ENCODE peak calls at places on chromosomes 1 and 21, in nine cellular contexts. F, Q, E, A, G, I, U, K and P are unnamed samples.

GRCh38 chr1:43492816-43493215 is 37.9 kb upstream of the PTPRF start:
- DNase-seq in U (no peak), Q (no peak), K (peak), A (no peak), F (no peak), I (no peak), E (no peak), G (no peak), P (no peak)

GRCh38 chr1:149848811-149849210 is 50.6 kb upstream of the BOLA1 start:
- DNase-seq in K (peak), U (no peak), Q (no peak), G (no peak), E (no peak), A (no peak), F (no peak), I (no peak), P (no peak)

GRCh38 chr1:20538760-20539551 is 13.4 kb upstream of the FAM43B start:
- DNase-seq in E (no peak), A (no peak), G (no peak), K (no peak), F (no peak), U (no peak), Q (no peak), I (no peak), P (no peak)

GRCh38 chr1:153485880-153486279 is 25.4 kb upstream of the S100A7 start:
- DNase-seq in K (no peak), E (no peak), I (no peak), Q (no peak), A (peak), F (no peak), G (no peak), U (no peak), P (no peak)

GRCh38 chr1:30908886-30909777 is 574 bp upstream of the SDC3 start:
- DNase-seq in F (no peak), K (no peak), I (no peak), U (peak), A (peak), Q (no peak), E (no peak), G (no peak), P (no peak)

GRCh38 chr1:23562138-23562819 is 3.0 kb upstream of the ID3 start:
- DNase-seq in Q (peak), E (peak), I (no peak), K (peak), F (peak), U (peak), G (peak), A (peak), P (peak)

GRCh38 chr1:17671314-17671705 is 83.8 kb upstream of the ACTL8 start:
- DNase-seq in G (no peak), F (no peak), A (no peak), E (no peak), I (no peak), U (no peak), K (no peak), Q (no peak), P (no peak)

GRCh38 chr1:231991231-231991630 is 364.6 kb downstream of the DISC1 start:
- DNase-seq in F (no peak), Q (no peak), I (no peak), A (no peak), E (no peak), G (no peak), U (no peak), K (no peak), P (no peak)

GRCh38 chr1:14817223-14818170 is 219.0 kb downstream of the KAZN start:
- DNase-seq in I (no peak), K (no peak), U (no peak), F (no peak), G (no peak), Q (no peak), A (no peak), E (no peak), P (no peak)

GRCh38 chr1:245939756-245940345 is 567.2 kb downstream of the SMYD3 start:
- DNase-seq in E (no peak), K (no peak), U (no peak), A (no peak), G (no peak), I (no peak), F (no peak), Q (no peak), P (no peak)

GRCh38 chr1:245687636-245688535 is 533.1 kb downstream of the KIF26B start:
- DNase-seq in Q (no peak), F (no peak), G (no peak), I (no peak), E (no peak), K (no peak), U (no peak), A (no peak), P (no peak)

GRCh38 chr1:170410391-170411146 is 121.4 kb upstream of the GORAB start:
- DNase-seq in A (peak), F (no peak), I (no peak), K (no peak), G (no peak), E (no peak), U (no peak), Q (no peak), P (no peak)

GRCh38 chr1:59022199-59022598 is 238.4 kb upstream of the JUN start:
- DNase-seq in G (no peak), K (no peak), Q (no peak), A (no peak), I (no peak), E (no peak), U (no peak), F (no peak), P (no peak)

GRCh38 chr1:151816964-151817730 is 11.9 kb upstream of the LINGO4 start:
- DNase-seq in Q (no peak), E (no peak), G (no peak), K (no peak), U (no peak), I (no peak), A (no peak), F (no peak), P (no peak)

GRCh38 chr1:99180343-99180808 is 83.9 kb upstream of the PLPPR4 start:
- DNase-seq in E (peak), I (no peak), A (peak), U (peak), G (peak), F (peak), K (peak), Q (peak), P (peak)

GRCh38 chr1:91026777-91027176 is 4.9 kb upstream of the ZNF644 start:
- DNase-seq in A (no peak), F (no peak), K (no peak), G (no peak), U (no peak), Q (no peak), E (no peak), I (no peak), P (no peak)

GRCh38 chr1:63046539-63046938 is 262.6 kb downstream of the ATG4C start:
- DNase-seq in E (no peak), F (no peak), U (no peak), Q (no peak), I (no peak), G (no peak), A (no peak), K (no peak), P (no peak)

GRCh38 chr1:48876221-48876785 is 99.6 kb upstream of the BEND5 start:
- DNase-seq in Q (no peak), F (no peak), K (no peak), U (no peak), I (no peak), A (no peak), G (no peak), E (no peak), P (no peak)

GRCh38 chr1:193060938-193061337 is 1.5 kb downstream of the RO60 start:
- DNase-seq in I (no peak), K (no peak), U (no peak), F (no peak), G (no peak), Q (no peak), E (no peak), A (no peak), P (no peak)

GRCh38 chr1:171286032-171286705 is 27.8 kb upstream of the FMO4 start:
- DNase-seq in A (no peak), G (no peak), Q (no peak), F (no peak), E (no peak), K (no peak), I (no peak), U (no peak), P (peak)

GRCh38 chr1:216961516-216961915 is 238.3 kb upstream of the ESRRG start:
- DNase-seq in Q (no peak), E (no peak), K (no peak), I (no peak), F (no peak), A (no peak), U (no peak), G (no peak), P (no peak)

GRCh38 chr1:159854101-159854692 is 8.3 kb downstream of the VSIG8 start:
- DNase-seq in K (peak), A (peak), E (peak), I (no peak), F (peak), G (peak), U (peak), Q (peak), P (peak)

GRCh38 chr1:66090863-66091457 is 298.3 kb downstream of the PDE4B start:
- DNase-seq in F (no peak), K (no peak), A (no peak), E (no peak), I (no peak), G (no peak), Q (no peak), U (no peak), P (no peak)

GRCh38 chr1:52635321-52636089 is 2.5 kb downstream of the SHISAL2A start:
- DNase-seq in A (no peak), E (no peak), U (no peak), G (no peak), I (no peak), F (no peak), K (no peak), Q (no peak), P (no peak)

GRCh38 chr1:213678348-213678747 is 309.4 kb upstream of the PROX1 start:
- DNase-seq in G (no peak), K (no peak), I (no peak), Q (no peak), E (no peak), A (no peak), F (no peak), U (no peak), P (no peak)

GRCh38 chr1:113617438-113618141 is 141.7 kb downstream of the PHTF1 start:
- DNase-seq in Q (no peak), A (no peak), E (no peak), F (no peak), I (no peak), U (no peak), K (no peak), G (no peak), P (no peak)

GRCh38 chr21:42775891-42776290 is 103.4 kb downstream of the WDR4 start:
- DNase-seq in Q (no peak), I (no peak), F (no peak), K (no peak), A (no peak), E (no peak), G (no peak), U (no peak), P (no peak)

GRCh38 chr1:56355918-56356317 is 223.4 kb downstream of the PLPP3 start:
- DNase-seq in Q (no peak), K (no peak), E (no peak), A (no peak), F (no peak), I (no peak), U (no peak), G (no peak), P (no peak)

GRCh38 chr1:12173631-12174121 is 6.9 kb downstream of the TNFRSF1B start:
- DNase-seq in K (no peak), G (peak), U (no peak), A (peak), I (no peak), Q (peak), F (peak), E (peak), P (no peak)

GRCh38 chr1:184002071-184002470 is 35.5 kb downstream of the COLGALT2 start:
- DNase-seq in F (peak), G (peak), U (no peak), Q (no peak), A (no peak), K (no peak), E (peak), I (no peak), P (peak)

GRCh38 chr21:14545906-14546480 is at the start of gene SAMSN1:
- DNase-seq in G (peak), U (no peak), I (no peak), A (no peak), E (peak), F (no peak), K (no peak), Q (peak), P (no peak)

GRCh38 chr1:12518956-12519707 is 98.9 kb downstream of the DHRS3 start:
- DNase-seq in Q (peak), F (peak), A (peak), U (peak), K (peak), I (no peak), G (no peak), E (no peak), P (no peak)

GRCh38 chr1:231170875-231171274 is 9.0 kb downstream of the TRIM67 start:
- DNase-seq in F (no peak), I (no peak), U (no peak), A (no peak), G (no peak), Q (no peak), K (no peak), E (no peak), P (no peak)

GRCh38 chr21:42209801-42210479 is 9.0 kb upstream of the ABCG1 start:
- DNase-seq in F (no peak), G (no peak), A (no peak), I (no peak), Q (no peak), U (no peak), E (no peak), K (no peak), P (no peak)

GRCh38 chr1:171919891-171920887 is 78.9 kb downstream of the DNM3 start:
- DNase-seq in Q (no peak), I (no peak), G (no peak), U (no peak), E (no peak), K (no peak), A (no peak), F (no peak), P (no peak)

GRCh38 chr1:117128323-117129079 is 7.0 kb upstream of the TRIM45 start:
- DNase-seq in K (no peak), G (no peak), A (no peak), E (no peak), F (no peak), I (no peak), Q (no peak), U (no peak), P (peak)

DNA sequence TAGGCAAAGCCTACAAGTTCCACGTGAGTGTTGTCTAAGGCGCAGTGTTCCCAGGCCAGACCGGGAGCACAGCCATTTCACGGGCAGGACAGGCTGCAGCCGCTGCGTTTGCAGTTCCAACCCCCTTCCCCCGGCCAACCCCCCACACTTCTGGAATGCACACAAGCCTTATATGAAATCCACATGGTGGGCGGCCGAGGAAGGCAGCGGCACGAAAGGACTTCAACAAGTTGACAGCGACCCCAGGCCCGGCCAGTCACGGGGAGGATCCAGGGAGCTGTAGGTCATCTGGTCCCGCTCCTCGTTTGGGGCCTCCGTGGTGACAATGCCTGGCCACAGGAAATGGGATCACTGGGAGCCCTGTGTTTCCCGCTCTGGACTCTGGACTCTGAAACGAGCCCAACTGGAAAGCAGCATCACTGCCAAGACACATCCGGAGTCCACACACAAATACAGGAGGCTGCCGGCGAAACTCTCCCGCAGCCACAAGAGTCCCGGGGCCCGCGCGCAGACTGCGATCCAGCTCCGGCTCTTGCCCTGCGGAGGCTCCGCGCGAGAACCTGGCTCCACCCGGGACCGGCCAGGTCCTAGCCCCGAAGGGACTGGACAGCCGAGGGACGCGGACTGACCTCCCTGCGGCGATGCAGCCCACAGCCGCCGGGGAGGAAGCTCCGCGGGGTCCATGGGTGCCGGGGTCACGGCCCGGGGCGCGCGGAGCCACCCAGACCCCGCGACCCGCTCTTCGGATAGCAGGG is 794 bp downstream of the NID1 start:
- DNase-seq in K (peak), Q (peak), A (peak), E (peak), G (peak), F (peak), I (no peak), U (peak), P (peak)
- TF ChIP-seq POLR2A in K (no peak), Q (no peak), A (peak), E (peak), G (no peak), F (no peak), I (no peak), U (peak), P (peak)

DNA sequence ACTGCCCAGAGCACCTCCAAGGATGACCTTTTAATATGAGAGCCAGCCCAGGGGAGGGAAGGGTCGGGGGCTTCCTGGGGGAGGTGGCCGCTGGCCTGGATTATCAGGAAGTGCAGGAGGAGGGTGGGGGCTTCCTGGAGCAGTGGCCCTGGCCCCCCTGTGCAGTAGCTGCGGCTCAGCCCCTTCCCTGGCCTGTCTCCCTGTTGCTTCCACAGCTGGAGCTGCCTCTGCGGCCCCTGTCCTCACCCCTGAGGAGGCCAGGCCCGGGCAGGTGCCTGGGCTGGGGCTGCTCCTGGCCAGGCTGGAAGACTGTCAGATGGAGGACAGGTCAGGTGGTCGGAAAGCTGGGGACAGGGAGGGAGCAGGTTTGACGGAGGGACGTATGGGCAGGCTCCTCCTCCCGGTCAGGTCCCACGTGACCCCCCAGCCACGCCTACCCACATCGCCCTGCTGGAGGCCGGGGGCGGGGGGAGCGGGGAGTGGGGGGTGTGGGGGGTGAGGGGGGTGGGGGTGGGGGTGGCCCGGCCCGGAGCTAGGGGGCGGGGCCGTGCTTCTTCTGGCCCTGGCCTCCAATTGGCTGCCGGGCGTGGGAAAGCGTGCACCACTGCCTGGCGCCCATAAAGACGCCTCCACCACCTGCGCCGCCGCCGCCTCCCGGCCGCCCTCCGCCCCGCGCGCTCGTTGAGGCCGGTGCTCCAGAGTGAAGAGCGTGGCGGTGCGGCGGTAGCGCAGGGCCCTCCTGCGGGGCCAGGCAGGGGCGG is 10.2 kb upstream of the TNFRSF14 start:
- DNase-seq in E (peak), I (peak), G (peak), A (peak), Q (peak), U (no peak), K (peak), F (peak), P (peak)
- TF ChIP-seq POLR2A in E (peak), I (peak), G (no peak), A (no peak), Q (peak), U (no peak), K (peak), F (peak), P (peak)

GRCh38 chr1:205664399-205665108 is 15.8 kb downstream of the SLC45A3 start:
- DNase-seq in U (no peak), G (no peak), Q (peak), F (no peak), K (no peak), A (no peak), I (no peak), E (peak), P (peak)
- TF ChIP-seq POLR2A in U (no peak), G (no peak), Q (no peak), F (no peak), K (no peak), A (no peak), I (no peak), E (no peak), P (no peak)

DNA sequence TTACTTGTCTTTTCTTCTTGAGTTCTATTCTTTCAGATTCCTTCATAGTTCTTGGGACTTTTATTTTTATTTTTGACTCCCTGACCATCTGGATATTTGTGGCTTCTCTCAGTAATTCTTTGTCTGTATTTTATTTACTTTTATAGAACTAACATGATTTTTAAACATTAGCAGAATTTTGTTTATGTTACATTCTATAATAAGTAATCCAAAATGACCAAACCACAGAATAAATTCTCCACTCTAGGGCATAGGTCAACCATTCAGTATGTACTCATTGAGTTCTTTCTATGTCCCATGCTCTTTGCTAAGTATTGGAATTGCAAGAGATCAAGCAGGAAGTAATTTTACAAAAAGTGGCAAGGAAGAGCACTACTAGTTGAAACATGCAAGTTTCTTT is 969.0 kb downstream of the TTLL7 start:
- DNase-seq in E (no peak), K (no peak), A (no peak), Q (no peak), U (no peak), I (no peak), F (no peak), G (no peak), P (no peak)
- TF ChIP-seq POLR2A in E (no peak), K (no peak), A (no peak), Q (no peak), U (no peak), I (no peak), F (no peak), G (no peak), P (no peak)

DNA sequence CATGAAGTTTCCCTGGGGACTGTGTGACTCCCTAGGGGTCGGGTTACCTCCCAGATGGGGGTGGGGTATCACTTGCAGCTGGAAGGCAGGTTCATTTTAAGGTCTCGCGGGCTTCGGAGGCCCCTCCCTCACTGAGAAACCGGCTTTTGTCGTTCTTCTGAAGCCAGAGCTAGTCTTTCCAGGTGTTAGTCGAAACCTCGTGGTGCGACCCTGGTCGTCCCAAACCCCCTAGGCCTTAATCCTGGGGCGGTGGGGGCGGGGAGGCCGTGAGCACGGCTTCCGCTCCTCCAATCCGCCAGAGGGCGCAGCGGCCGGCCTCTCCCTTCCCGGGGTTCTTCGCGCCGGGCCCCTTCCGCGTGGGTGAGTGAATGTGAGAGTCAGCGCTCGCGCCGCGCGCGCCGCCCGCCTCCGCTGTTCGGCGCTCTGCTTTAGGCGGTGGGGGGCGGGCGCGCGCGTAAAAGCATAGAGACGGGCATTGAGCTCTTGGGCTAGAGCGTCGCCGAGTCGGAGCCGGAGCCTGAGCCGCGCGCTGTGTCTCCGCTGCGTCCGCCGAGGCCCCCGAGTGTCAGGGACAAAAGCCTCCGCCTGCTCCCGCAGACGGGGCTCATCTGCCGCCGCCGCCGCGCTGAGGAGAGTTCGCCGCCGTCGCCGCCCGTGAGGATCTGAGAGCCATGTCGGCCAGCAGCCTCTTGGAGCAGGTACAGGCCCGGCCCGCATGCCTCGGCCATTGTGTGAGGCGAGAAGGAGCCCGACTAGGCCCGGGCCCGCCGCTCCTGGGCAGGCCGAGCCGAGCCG is at the start of gene YTHDF2:
- DNase-seq in G (peak), U (peak), K (peak), E (peak), Q (peak), A (peak), I (peak), F (peak), P (peak)
- TF ChIP-seq POLR2A in G (peak), U (peak), K (peak), E (peak), Q (peak), A (peak), I (peak), F (peak), P (no peak)

GRCh38 chr1:36323636-36324321 is at the start of gene EVA1B:
- DNase-seq in G (peak), A (peak), U (peak), F (peak), I (peak), K (peak), E (peak), Q (peak), P (no peak)
- TF ChIP-seq POLR2A in G (no peak), A (peak), U (no peak), F (peak), I (no peak), K (peak), E (no peak), Q (no peak), P (no peak)